ENCODE peak calls at places on chromosomes 11 and 22, in eight cellular contexts. V is sigmoid colon, R is stomach, X is spleen, M is H1, T is HepG2, Q is uterus, Z is heart left ventricle. N is an unnamed sample.

GRCh38 chr11:114610550-114610949 is 15.0 kb upstream of the NXPE4 start:
- DNase-seq in X (no peak), Q (no peak), Z (no peak), V (no peak), R (no peak), T (no peak), M (no peak), N (no peak)

GRCh38 chr22:28015056-28015445 is 96.0 kb upstream of the PITPNB start:
- DNase-seq in Q (no peak), Z (peak; percentile 11), R (no peak), M (no peak), V (peak; percentile 44), T (no peak), X (peak; percentile 41), N (no peak)

GRCh38 chr22:21593406-21594232 is 26.1 kb downstream of the UBE2L3 start:
- DNase-seq in R (peak; percentile 38), Z (peak; percentile 70), X (no peak), V (no peak), Q (no peak), T (peak; percentile 35), M (no peak), N (no peak)

GRCh38 chr11:14253437-14253836 is 105.5 kb downstream of the RRAS2 start:
- DNase-seq in R (no peak), Z (no peak), M (no peak), Q (no peak), X (no peak), T (no peak), V (no peak), N (no peak)

GRCh38 chr11:78039919-78040671 is 17.0 kb upstream of the KCTD14 start:
- DNase-seq in M (no peak), X (peak; percentile 79), Z (peak; percentile 72), T (peak; percentile 67), Q (peak; percentile 73), V (peak; percentile 81), R (peak; percentile 72), N (no peak)

GRCh38 chr11:73210916-73211667 is 7.0 kb upstream of the P2RY2 start:
- DNase-seq in T (no peak), Q (no peak), M (no peak), X (no peak), R (no peak), V (peak; percentile 11), Z (no peak), N (no peak)

GRCh38 chr11:113664069-113664980 is 41.8 kb downstream of the TMPRSS5 start:
- DNase-seq in M (no peak), Q (no peak), Z (no peak), R (no peak), X (no peak), V (no peak), T (peak; percentile 18), N (no peak)

GRCh38 chr11:59918987-59919589 is 19.1 kb upstream of the OOSP1 start:
- DNase-seq in Q (no peak), T (peak; percentile 18), M (no peak), V (no peak), R (peak; percentile 58), X (no peak), Z (no peak), N (no peak)

GRCh38 chr11:561148-562003 is 606 bp downstream of the RASSF7 start:
- DNase-seq in R (peak; percentile 89), T (peak; percentile 87), X (no peak), Z (no peak), M (no peak), Q (no peak), V (no peak), N (no peak)

GRCh38 chr11:130601141-130601540 is 152.7 kb downstream of the ADAMTS15 start:
- DNase-seq in Q (peak; percentile 81), R (peak; percentile 36), Z (peak; percentile 89), X (no peak), M (no peak), T (no peak), V (peak; percentile 92), N (no peak)

GRCh38 chr11:25612806-25613205 is 719.1 kb upstream of the ANO3 start:
- DNase-seq in Z (no peak), X (no peak), R (no peak), Q (no peak), M (no peak), T (no peak), V (no peak), N (no peak)

GRCh38 chr11:13907678-13908077 is 54.8 kb upstream of the SPON1 start:
- DNase-seq in M (no peak), X (no peak), Z (no peak), V (no peak), R (no peak), T (no peak), Q (no peak), N (no peak)

GRCh38 chr11:67268036-67268683 is 1.9 kb downstream of the GRK2 start:
- DNase-seq in Q (no peak), M (no peak), R (no peak), V (peak; percentile 61), T (no peak), X (peak; percentile 87), Z (peak; percentile 32), N (no peak)

GRCh38 chr11:28715726-28716125 is 607.5 kb downstream of the METTL15 start:
- DNase-seq in V (no peak), X (no peak), Z (no peak), T (no peak), R (no peak), M (peak; percentile 17), Q (no peak), N (no peak)

GRCh38 chr11:68584991-68585524 is 99.3 kb upstream of the GAL start:
- DNase-seq in T (no peak), M (no peak), X (no peak), R (no peak), Z (no peak), V (no peak), Q (no peak), N (no peak)

GRCh38 chr11:47433991-47434786 is 8.0 kb upstream of the PSMC3 start:
- DNase-seq in X (no peak), T (no peak), Q (peak; percentile 39), Z (no peak), R (no peak), V (peak; percentile 67), M (no peak), N (no peak)

GRCh38 chr11:46747150-46747549 is 28.1 kb downstream of the F2 start:
- DNase-seq in Q (no peak), Z (no peak), V (no peak), M (no peak), X (no peak), R (no peak), T (no peak), N (no peak)

GRCh38 chr22:41780714-41781507 is 19.6 kb upstream of the CCDC134 start:
- DNase-seq in T (peak; percentile 56), M (no peak), Z (peak; percentile 70), X (peak; percentile 97), Q (peak; percentile 18), R (peak; percentile 67), V (peak; percentile 78), N (peak; percentile 70)

DNA sequence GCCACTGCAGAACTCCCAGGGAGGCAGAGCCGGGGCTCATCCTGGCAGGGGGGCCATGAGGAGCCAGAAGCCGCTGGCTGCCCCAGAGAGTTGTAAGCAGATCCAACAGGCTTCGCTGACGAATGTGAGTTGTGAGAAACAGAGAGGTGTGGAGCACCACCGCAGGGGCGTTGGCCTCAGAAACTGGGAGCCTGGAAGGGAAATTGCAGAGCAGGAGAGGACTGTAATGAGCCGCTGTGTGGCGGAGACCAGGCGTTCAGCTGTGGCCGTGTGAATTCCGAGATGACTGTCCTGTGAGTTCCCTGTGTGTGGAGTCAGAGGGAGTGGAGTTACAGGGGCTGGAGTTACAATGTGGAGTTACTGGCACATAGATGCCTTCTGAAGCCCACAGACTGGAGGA is 27.7 kb upstream of the ETS1 start:
- DNase-seq in T (no peak), V (no peak), R (no peak), Q (no peak), M (no peak), Z (no peak), X (no peak), N (no peak)
- H3K4me1 ChIP-seq in T (no peaks in the 10 kb centered on the region), V (no peaks in the 10 kb centered on the region), R (peaks cover 22% of the 10 kb centered on the region), Q (no peaks in the 10 kb centered on the region), M (no peaks in the 10 kb centered on the region), Z (peaks cover 19% of the 10 kb centered on the region), X (peaks cover 22% of the 10 kb centered on the region), N (no peaks in the 10 kb centered on the region)

GRCh38 chr11:33869511-33870422 is 22.1 kb downstream of the LMO2 start:
- DNase-seq in Q (peak; percentile 19), X (peak; percentile 90), Z (peak; percentile 62), M (no peak), V (no peak), T (no peak), R (no peak), N (no peak)
- H3K27me3 ChIP-seq in Q (peaks cover 5% of the 10 kb centered on the region), X (peaks cover 40% of the 10 kb centered on the region), Z (no peaks in the 10 kb centered on the region), M (peaks cover 46% of the 10 kb centered on the region), V (peaks cover 10% of the 10 kb centered on the region), T (peaks cover 6% of the 10 kb centered on the region), R (peaks cover 79% of the 10 kb centered on the region), N (no peaks in the 10 kb centered on the region)

GRCh38 chr11:19777342-19778102 is 64.9 kb downstream of the NAV2 start:
- DNase-seq in X (no peak), V (no peak), T (peak; percentile 13), R (no peak), M (no peak), Z (no peak), Q (no peak), N (no peak)

GRCh38 chr11:19774329-19774728 is 61.7 kb downstream of the NAV2 start:
- DNase-seq in T (no peak), X (no peak), M (no peak), V (no peak), Z (no peak), R (no peak), Q (no peak), N (no peak)

GRCh38 chr11:19775622-19776021 is 63.0 kb downstream of the NAV2 start:
- DNase-seq in X (no peak), T (no peak), R (no peak), V (no peak), Z (no peak), M (no peak), Q (no peak), N (no peak)

GRCh38 chr11:19774817-19775600 is 62.4 kb downstream of the NAV2 start:
- DNase-seq in X (no peak), M (no peak), Q (no peak), Z (no peak), V (no peak), R (no peak), T (no peak), N (no peak)

GRCh38 chr11:19777032-19777341 is 64.3 kb downstream of the NAV2 start:
- DNase-seq in Q (no peak), M (no peak), R (peak; percentile 75), X (no peak), T (no peak), V (no peak), Z (no peak), N (no peak)
- TF ChIP-seq POLR2A in Q (no peak), M (no peak), R (no peak), X (no peak), T (no peak), V (no peak), Z (no peak), N (no peak)

DNA sequence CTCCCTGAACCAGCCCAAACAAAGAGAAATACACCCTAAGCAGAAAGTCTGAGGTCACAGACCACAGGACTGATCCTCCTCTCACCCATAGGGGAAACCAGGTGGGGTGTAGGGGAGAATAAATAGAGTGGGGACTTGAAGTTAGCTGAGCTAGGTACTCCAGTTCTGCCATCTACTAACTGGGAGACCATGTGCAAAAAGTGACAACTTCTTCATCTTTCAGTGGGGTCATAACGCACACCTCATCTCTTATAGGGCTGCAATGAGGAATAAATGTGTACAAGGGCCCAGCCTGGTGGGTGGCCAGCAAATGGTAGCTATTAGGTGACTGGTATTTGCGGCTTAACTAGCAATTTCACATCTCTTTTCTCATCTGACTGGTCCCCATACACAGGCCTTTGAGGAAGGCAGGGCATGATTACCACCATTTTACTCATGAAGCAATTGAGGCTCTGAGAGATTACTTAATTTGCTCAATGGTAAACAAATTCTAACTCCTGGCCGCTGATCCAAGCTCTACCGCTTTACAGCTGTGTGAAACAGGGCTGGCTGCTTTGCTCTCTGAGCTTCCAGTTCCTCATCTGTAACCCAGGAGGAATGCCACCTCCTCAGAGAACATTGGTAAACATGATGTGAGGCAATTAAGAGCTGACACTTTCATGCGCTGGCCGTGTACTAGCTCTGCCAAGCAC is 16.6 kb downstream of the TBC1D10A start:
- DNase-seq in V (peak; percentile 88), X (no peak), T (no peak), Z (no peak), R (peak; percentile 77), M (no peak), Q (no peak), N (no peak)
- H3K4me1 ChIP-seq in V (peaks cover 96% of the 10 kb centered on the region), X (peaks cover 94% of the 10 kb centered on the region), T (peaks cover 14% of the 10 kb centered on the region), Z (peaks cover 100% of the 10 kb centered on the region), R (peaks cover 99% of the 10 kb centered on the region), M (peaks cover 3% of the 10 kb centered on the region), Q (peaks cover 35% of the 10 kb centered on the region), N (peaks cover 82% of the 10 kb centered on the region)

N was measured in esophagus squamous epithelium.